ENCODE peak calls at places on chromosomes 4 and X, in six cellular contexts. A is epithelial cell of esophagus; D is activated CD4-positive, alpha-beta T cell treated with anti-CD3 and anti-CD28 coated beads for 48 hours; N is tibial artery; P is activated naive CD8-positive, alpha-beta T cell treated with anti-CD3 and anti-CD28 coated beads, Interleukin-2, amount 50 U/mL, for 24 hours; J is C1 segment of cervical spinal cord. Q is an unnamed sample.

GRCh38 chr4:39699676-39700409 is 1.9 kb downstream of the UBE2K start:
- DNase-seq in P (no peak), J (no peak), N (no peak), D (no peak), A (peak), Q (no peak)

GRCh38 chrX:19237919-19238318 is 105.8 kb upstream of the PDHA1 start:
- DNase-seq in N (no peak), J (no peak), P (no peak), A (no peak), D (no peak), Q (no peak)

GRCh38 chrX:17459008-17459407 is 84.0 kb downstream of the NHS start:
- DNase-seq in P (no peak), J (no peak), N (peak), A (peak), D (no peak), Q (peak)

GRCh38 chrX:44239036-44239435 is 104.4 kb downstream of the EFHC2 start:
- DNase-seq in A (no peak), P (no peak), N (no peak), J (no peak), D (no peak), Q (no peak)

GRCh38 chrX:69068295-69069085 is 96.8 kb downstream of the PJA1 start:
- DNase-seq in N (no peak), J (no peak), P (no peak), A (no peak), D (no peak), Q (no peak)

GRCh38 chrX:134908235-134908834 is 82.5 kb upstream of the SMIM10 start:
- DNase-seq in P (no peak), J (no peak), D (no peak), A (no peak), N (no peak), Q (no peak)

GRCh38 chr4:59339631-59340030 is 1860.5 kb upstream of the ADGRL3 start:
- DNase-seq in N (no peak), J (no peak), A (no peak), P (no peak), D (no peak), Q (no peak)

GRCh38 chr4:52912608-52913007 is 50.5 kb downstream of the RASL11B start:
- DNase-seq in D (no peak), N (no peak), A (no peak), J (no peak), P (no peak), Q (no peak)

GRCh38 chrX:50920132-50920531 is 9.6 kb downstream of the BMP15 start:
- DNase-seq in P (no peak), J (no peak), N (no peak), D (no peak), A (peak), Q (no peak)

GRCh38 chrX:15151267-15152196 is 118.4 kb downstream of the ASB9 start:
- DNase-seq in P (peak), N (no peak), D (peak), A (peak), J (no peak), Q (no peak)

GRCh38 chrX:5632061-5632614 is 596.5 kb downstream of the NLGN4X start:
- DNase-seq in N (no peak), A (no peak), P (no peak), D (no peak), J (no peak), Q (no peak)

GRCh38 chr4:82833696-82834313 is 35.2 kb upstream of the SCD5 start:
- DNase-seq in D (no peak), A (peak), J (no peak), P (no peak), N (no peak), Q (no peak)

GRCh38 chr4:38868055-38868965 is 704 bp downstream of the FAM114A1 start:
- DNase-seq in P (no peak), N (peak), D (no peak), A (peak), J (no peak), Q (no peak)

GRCh38 chr4:19675172-19675811 is 576.4 kb upstream of the SLIT2 start:
- DNase-seq in A (no peak), N (peak), D (no peak), P (no peak), J (no peak), Q (no peak)

GRCh38 chr4:78121338-78121904 is 64.3 kb downstream of the FRAS1 start:
- DNase-seq in P (no peak), N (no peak), D (no peak), A (peak), J (no peak), Q (no peak)

GRCh38 chrX:105263171-105263570 is 42.7 kb upstream of the TEX13A start:
- DNase-seq in J (no peak), N (no peak), D (no peak), A (no peak), P (no peak), Q (no peak)

GRCh38 chrX:23825675-23826074 is 42.7 kb downstream of the SAT1 start:
- DNase-seq in J (no peak), N (no peak), D (no peak), P (no peak), A (no peak), Q (no peak)

Q was measured in posterior cingulate gyrus.